ENCODE peak calls at places on chromosomes 2 and 18, in seven cellular contexts. M is fibroblast of pulmonary artery, A is psoas muscle, G is A549, F is colonic mucosa, W is astrocyte of the cerebellum, S is tibial artery. O is an unnamed sample.

GRCh38 chr2:227033471-227034148 is 130.4 kb downstream of the COL4A4 start:
- DNase-seq in M (peak; percentile 54), S (no peak), W (no peak), A (peak; percentile 14), F (peak; percentile 70), G (peak; percentile 55), O (no peak)

GRCh38 chr18:26546170-26546874 is 2.0 kb downstream of the KCTD1 start:
- DNase-seq in M (peak; percentile 19), F (no peak), S (no peak), A (no peak), G (peak; percentile 21), W (no peak), O (no peak)

GRCh38 chr2:96535331-96535730 is 1.2 kb upstream of the ARID5A start:
- DNase-seq in F (no peak), A (no peak), M (no peak), W (no peak), G (no peak), S (no peak), O (no peak)

GRCh38 chr2:218129756-218130155 is 3.9 kb downstream of the CXCR2 start:
- DNase-seq in W (no peak), A (no peak), G (no peak), S (no peak), M (no peak), F (no peak), O (no peak)

GRCh38 chr2:39780825-39781600 is 2.0 kb upstream of the THUMPD2 start:
- DNase-seq in A (no peak), F (no peak), G (peak; percentile 14), S (no peak), W (no peak), M (no peak), O (no peak)

GRCh38 chr18:48333563-48333962 is 75.6 kb downstream of the ZBTB7C start:
- DNase-seq in G (no peak), M (no peak), W (no peak), F (no peak), A (no peak), S (no peak), O (no peak)

GRCh38 chr2:202566286-202566685 is 68.5 kb upstream of the FAM117B start:
- DNase-seq in G (no peak), W (no peak), A (no peak), M (no peak), S (no peak), F (no peak), O (no peak)

GRCh38 chr2:115484483-115484882 is 1042.0 kb downstream of the DPP10 start:
- DNase-seq in F (no peak), A (no peak), S (no peak), M (no peak), W (no peak), G (no peak), O (no peak)

GRCh38 chr2:10486601-10487079 is 38.5 kb upstream of the ODC1 start:
- DNase-seq in G (no peak), S (peak; percentile 42), M (no peak), A (no peak), W (no peak), F (peak; percentile 90), O (peak; percentile 38)

GRCh38 chr2:242063364-242064249 is 194.1 kb downstream of the RTP5 start:
- DNase-seq in M (no peak), F (no peak), S (no peak), G (no peak), W (no peak), A (no peak), O (no peak)

GRCh38 chr2:112996635-112997034 is 8.6 kb upstream of the IL36A start:
- DNase-seq in F (no peak), W (no peak), M (no peak), G (no peak), A (no peak), S (no peak), O (no peak)

GRCh38 chr2:213723051-213723560 is 438.8 kb downstream of the SPAG16 start:
- DNase-seq in W (no peak), F (no peak), G (no peak), A (no peak), M (no peak), S (no peak), O (no peak)

DNA sequence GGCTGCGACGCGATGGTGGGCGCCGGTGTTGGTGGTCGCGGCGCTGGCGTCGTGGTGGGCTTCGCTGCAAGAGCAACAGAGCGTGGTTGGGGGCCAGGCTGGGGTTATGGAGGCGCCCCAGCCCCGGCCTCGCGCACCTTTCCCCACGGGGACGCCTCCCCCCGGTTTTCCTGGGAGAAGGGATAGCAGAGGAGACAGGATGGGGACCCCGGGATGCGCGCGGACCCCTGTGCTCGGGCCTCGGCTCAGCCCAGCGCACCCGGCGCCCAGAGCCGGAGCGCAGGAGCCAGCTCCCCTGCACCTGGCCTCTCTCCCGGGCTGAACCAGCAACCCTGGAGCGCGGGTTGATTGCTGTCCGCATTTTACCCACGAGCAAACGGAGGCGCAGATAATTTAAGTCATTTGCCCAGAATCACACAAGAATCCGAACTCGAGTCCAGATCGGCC is 1.0 kb downstream of the CD8A start:
- DNase-seq in G (no peak), W (no peak), A (no peak), S (no peak), M (no peak), F (no peak), O (no peak)
- H3K4me3 ChIP-seq in G (peak overlapping the region; percentile 31), W (no peak overlapping the region), A (peak overlapping the region; percentile 40), S (peak overlapping the region; percentile 12), M (no peak overlapping the region), F (no peak overlapping the region), O (peak overlapping the region; percentile 55)

GRCh38 chr2:61763605-61764034 is 90.2 kb downstream of the FAM161A start:
- DNase-seq in W (peak; percentile 59), F (peak; percentile 87), S (peak; percentile 88), A (peak; percentile 85), G (peak; percentile 93), M (peak; percentile 90), O (peak; percentile 90)
- TF ChIP-seq CTCF in W (peak; percentile 16), F (no peak), S (no peak), A (no peak), G (peak; percentile 48), M (peak; percentile 25), O (no peak)

DNA sequence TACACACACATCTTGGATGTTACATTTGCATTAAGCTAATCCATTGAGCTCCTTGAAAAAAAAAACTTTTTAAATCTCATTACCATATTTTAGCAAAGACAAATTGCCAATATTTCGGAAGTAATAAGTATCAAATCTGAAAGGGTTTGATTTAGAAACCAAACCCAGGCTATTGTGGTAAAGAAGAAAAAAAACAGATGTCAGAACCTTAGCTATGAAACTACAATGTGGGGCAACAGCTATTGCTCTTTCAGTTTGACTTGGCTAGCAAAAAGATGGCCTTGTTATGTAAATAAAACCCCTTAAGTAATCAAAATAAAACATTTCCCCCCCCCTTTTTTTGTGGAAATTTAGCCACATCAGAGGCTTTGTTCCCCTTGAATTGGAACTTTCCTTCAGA is 41.2 kb upstream of the REG3A start:
- DNase-seq in M (no peak), A (no peak), W (no peak), F (no peak), G (no peak), S (no peak), O (no peak)
- H3K4me3 ChIP-seq in M (no peak overlapping the region), A (no peak overlapping the region), W (no peak overlapping the region), F (no peak overlapping the region), G (no peak overlapping the region), S (no peak overlapping the region), O (no peak overlapping the region)

GRCh38 chr2:95039978-95040377 is 14.5 kb downstream of the MAL start:
- DNase-seq in M (no peak), W (no peak), S (no peak), G (no peak), F (no peak), A (no peak), O (no peak)

GRCh38 chr2:95039410-95039809 is 13.9 kb downstream of the MAL start:
- DNase-seq in S (no peak), F (no peak), G (no peak), A (no peak), M (no peak), W (no peak), O (no peak)

GRCh38 chr2:95041060-95041823 is 15.7 kb downstream of the MAL start:
- DNase-seq in F (no peak), W (no peak), G (no peak), M (no peak), S (no peak), A (no peak), O (no peak)

GRCh38 chr2:95041824-95042442 is 16.4 kb downstream of the MAL start:
- DNase-seq in S (no peak), F (no peak), W (no peak), M (no peak), A (no peak), G (no peak), O (no peak)

GRCh38 chr2:95040470-95040869 is 15.0 kb downstream of the MAL start:
- DNase-seq in M (no peak), S (no peak), A (no peak), W (no peak), F (no peak), G (no peak), O (no peak)
- TF ChIP-seq CTCF in M (no peak), S (no peak), A (no peak), W (no peak), F (no peak), G (no peak), O (no peak)

DNA sequence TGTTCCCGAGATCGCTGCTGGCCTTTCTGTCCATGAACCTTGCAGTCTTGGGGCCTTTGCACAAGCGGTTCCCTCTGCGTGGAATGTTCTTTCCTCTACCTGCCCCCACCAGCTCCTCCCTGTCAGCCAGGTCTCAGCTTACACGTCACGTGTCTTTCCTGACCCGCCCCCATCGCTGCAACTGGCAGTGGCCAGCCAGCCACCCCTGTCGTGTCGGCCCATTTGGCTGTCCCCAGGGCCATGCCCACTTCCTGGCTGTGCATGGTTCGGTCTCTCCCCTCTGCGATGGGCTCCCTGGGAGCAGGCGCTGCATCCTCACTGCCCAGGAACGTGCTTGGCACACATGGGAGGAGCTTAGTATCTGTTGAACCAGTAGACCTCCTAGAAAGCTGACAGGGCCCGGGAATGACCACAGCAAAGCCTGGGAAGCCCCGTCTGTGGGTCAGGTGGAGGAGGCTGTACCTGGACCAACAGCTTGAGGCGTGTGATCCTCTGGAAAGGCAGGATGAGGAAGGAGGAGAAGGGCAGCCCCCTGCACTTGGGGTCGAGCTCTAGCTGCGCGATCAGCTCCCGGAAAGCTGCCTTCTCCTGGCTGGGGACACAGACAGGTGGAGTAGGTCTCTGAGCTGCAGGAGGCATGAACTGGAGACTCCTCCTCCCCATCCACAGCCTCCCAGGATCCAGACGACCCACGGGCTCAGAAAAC is 21.0 kb downstream of the SNORC start:
- DNase-seq in A (peak; percentile 43), G (no peak), M (peak; percentile 26), S (peak; percentile 60), W (no peak), F (no peak), O (peak; percentile 61)
- H3K4me3 ChIP-seq in A (peak overlapping the region; percentile 11), G (no peak overlapping the region), M (no peak overlapping the region), S (no peak overlapping the region), W (no peak overlapping the region), F (no peak overlapping the region), O (no peak overlapping the region)

DNA sequence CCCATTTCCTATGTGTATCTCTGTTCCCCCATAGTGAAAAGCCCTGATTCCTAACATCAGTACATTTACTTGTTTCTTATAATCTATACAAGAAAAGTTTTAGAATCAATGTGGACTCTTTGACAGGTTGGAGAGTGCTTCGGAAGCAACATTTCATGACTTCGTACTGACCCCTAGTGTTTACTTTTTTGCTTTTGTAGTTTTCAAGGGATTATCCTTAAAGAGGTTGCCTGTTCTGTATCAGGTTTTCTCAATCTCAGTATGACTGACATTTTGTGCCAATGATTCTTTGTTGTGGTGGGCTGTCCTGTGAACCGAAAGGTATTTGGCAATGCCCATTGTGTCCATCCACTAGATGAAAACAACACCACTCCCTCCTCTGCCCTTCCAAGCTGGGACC is 43.3 kb upstream of the SERPINB2 start:
- DNase-seq in W (peak; percentile 19), M (peak; percentile 50), G (peak; percentile 43), S (no peak), A (no peak), F (no peak), O (no peak)
- TF ChIP-seq CTCF in W (peak; percentile 55), M (peak; percentile 48), G (peak; percentile 43), S (no peak), A (peak; percentile 18), F (no peak), O (no peak)

O was measured in coronary artery.